ENCODE peak calls at places on chromosomes 2 and 18, in five cellular contexts. One of them, this sample, is unnamed.

GRCh38 chr2:10909050-10909995 is 2.4 kb upstream of the KCNF1 start:
- DNase-seq in body of pancreas: no peak
- DNase-seq in right atrium auricular region: no peak
- DNase-seq in cardiac muscle cell: no peak
- DNase-seq in uterus: no peak
- DNase-seq in this sample: peak

GRCh38 chr2:98165516-98166071 is 78.6 kb downstream of the VWA3B start:
- DNase-seq in body of pancreas: no peak
- DNase-seq in cardiac muscle cell: no peak
- DNase-seq in right atrium auricular region: no peak
- DNase-seq in uterus: no peak
- DNase-seq in this sample: no peak

GRCh38 chr18:31783059-31783458 is 22.4 kb upstream of the SLC25A52 start:
- DNase-seq in right atrium auricular region: no peak
- DNase-seq in cardiac muscle cell: no peak
- DNase-seq in uterus: no peak
- DNase-seq in body of pancreas: no peak
- DNase-seq in this sample: no peak

GRCh38 chr18:79554321-79554720 is 125.3 kb upstream of the CTDP1 start:
- DNase-seq in uterus: no peak
- DNase-seq in body of pancreas: no peak
- DNase-seq in cardiac muscle cell: no peak
- DNase-seq in right atrium auricular region: no peak
- DNase-seq in this sample: no peak

GRCh38 chr2:49002750-49003149 is 151.6 kb downstream of the FSHR start:
- DNase-seq in body of pancreas: no peak
- DNase-seq in uterus: no peak
- DNase-seq in cardiac muscle cell: peak
- DNase-seq in right atrium auricular region: no peak
- DNase-seq in this sample: no peak

GRCh38 chr2:174577967-174578589 is 19.5 kb downstream of the WIPF1 start:
- DNase-seq in body of pancreas: no peak
- DNase-seq in right atrium auricular region: no peak
- DNase-seq in cardiac muscle cell: peak
- DNase-seq in uterus: no peak
- DNase-seq in this sample: no peak

GRCh38 chr2:70554338-70554892 is 789 bp upstream of the TGFA start:
- DNase-seq in uterus: no peak
- DNase-seq in body of pancreas: no peak
- DNase-seq in right atrium auricular region: no peak
- DNase-seq in cardiac muscle cell: no peak
- DNase-seq in this sample: no peak

GRCh38 chr2:191297031-191297430 is 51.8 kb downstream of the MYO1B start:
- DNase-seq in right atrium auricular region: no peak
- DNase-seq in uterus: no peak
- DNase-seq in body of pancreas: no peak
- DNase-seq in cardiac muscle cell: no peak
- DNase-seq in this sample: no peak

GRCh38 chr2:12796617-12797016 is 79.9 kb downstream of the TRIB2 start:
- DNase-seq in cardiac muscle cell: peak
- DNase-seq in body of pancreas: no peak
- DNase-seq in uterus: no peak
- DNase-seq in right atrium auricular region: no peak
- DNase-seq in this sample: no peak

GRCh38 chr2:120771556-120772208 is 36.0 kb downstream of the GLI2 start:
- DNase-seq in uterus: peak
- DNase-seq in body of pancreas: peak
- DNase-seq in cardiac muscle cell: peak
- DNase-seq in right atrium auricular region: peak
- DNase-seq in this sample: no peak

GRCh38 chr2:69975136-69975852 is 13.9 kb upstream of the ASPRV1 start:
- DNase-seq in right atrium auricular region: no peak
- DNase-seq in body of pancreas: no peak
- DNase-seq in cardiac muscle cell: no peak
- DNase-seq in uterus: no peak
- DNase-seq in this sample: no peak

GRCh38 chr2:233400341-233400740 is 46.0 kb downstream of the DGKD start:
- DNase-seq in cardiac muscle cell: no peak
- DNase-seq in right atrium auricular region: no peak
- DNase-seq in uterus: no peak
- DNase-seq in body of pancreas: no peak
- DNase-seq in this sample: no peak

GRCh38 chr2:130355578-130356431 is at the start of gene PTPN18:
- DNase-seq in right atrium auricular region: peak
- DNase-seq in uterus: peak
- DNase-seq in body of pancreas: peak
- DNase-seq in cardiac muscle cell: peak
- DNase-seq in this sample: peak

GRCh38 chr2:131120815-131121317 is 15.7 kb downstream of the PLEKHB2 start:
- DNase-seq in body of pancreas: no peak
- DNase-seq in right atrium auricular region: no peak
- DNase-seq in uterus: no peak
- DNase-seq in cardiac muscle cell: no peak
- DNase-seq in this sample: no peak

GRCh38 chr2:69003731-69004130 is 9.2 kb upstream of the ANTXR1 start:
- DNase-seq in right atrium auricular region: no peak
- DNase-seq in uterus: no peak
- DNase-seq in cardiac muscle cell: no peak
- DNase-seq in body of pancreas: no peak
- DNase-seq in this sample: no peak

GRCh38 chr2:229027353-229028115 is 243.6 kb downstream of the PID1 start:
- DNase-seq in uterus: no peak
- DNase-seq in cardiac muscle cell: no peak
- DNase-seq in right atrium auricular region: no peak
- DNase-seq in body of pancreas: no peak
- DNase-seq in this sample: no peak

GRCh38 chr2:140863713-140864112 is 1267.1 kb downstream of the LRP1B start:
- DNase-seq in cardiac muscle cell: peak
- DNase-seq in body of pancreas: no peak
- DNase-seq in right atrium auricular region: no peak
- DNase-seq in uterus: no peak
- DNase-seq in this sample: no peak

GRCh38 chr2:62881162-62881795 is 169.4 kb upstream of the OTX1 start:
- DNase-seq in body of pancreas: no peak
- DNase-seq in right atrium auricular region: no peak
- DNase-seq in uterus: no peak
- DNase-seq in cardiac muscle cell: no peak
- DNase-seq in this sample: no peak

GRCh38 chr2:164725542-164725941 is 104.3 kb upstream of the GRB14 start:
- DNase-seq in cardiac muscle cell: no peak
- DNase-seq in right atrium auricular region: no peak
- DNase-seq in body of pancreas: no peak
- DNase-seq in uterus: no peak
- DNase-seq in this sample: no peak

GRCh38 chr2:128623776-128624424 is 305.2 kb upstream of the HS6ST1 start:
- DNase-seq in right atrium auricular region: no peak
- DNase-seq in body of pancreas: no peak
- DNase-seq in cardiac muscle cell: peak
- DNase-seq in uterus: no peak
- DNase-seq in this sample: no peak

GRCh38 chr18:72772916-72773315 is 94.9 kb downstream of the NETO1 start:
- DNase-seq in right atrium auricular region: no peak
- DNase-seq in body of pancreas: no peak
- DNase-seq in uterus: no peak
- DNase-seq in cardiac muscle cell: no peak
- DNase-seq in this sample: no peak

GRCh38 chr2:172098650-172099471 is 3.8 kb downstream of the DLX2 start:
- DNase-seq in right atrium auricular region: peak
- DNase-seq in uterus: no peak
- DNase-seq in body of pancreas: no peak
- DNase-seq in cardiac muscle cell: peak
- DNase-seq in this sample: peak

GRCh38 chr2:197211881-197212342 is 98.7 kb downstream of the ANKRD44 start:
- DNase-seq in right atrium auricular region: no peak
- DNase-seq in body of pancreas: no peak
- DNase-seq in cardiac muscle cell: no peak
- DNase-seq in uterus: no peak
- DNase-seq in this sample: no peak

GRCh38 chr18:51054764-51055163 is 24.8 kb downstream of the SMAD4 start:
- DNase-seq in body of pancreas: no peak
- DNase-seq in cardiac muscle cell: peak
- DNase-seq in right atrium auricular region: no peak
- DNase-seq in uterus: no peak
- DNase-seq in this sample: no peak

GRCh38 chr2:108594982-108595464 is 60.8 kb downstream of the LIMS1 start:
- DNase-seq in right atrium auricular region: no peak
- DNase-seq in uterus: no peak
- DNase-seq in cardiac muscle cell: peak
- DNase-seq in body of pancreas: no peak
- DNase-seq in this sample: no peak

GRCh38 chr2:118221952-118222594 is 133.8 kb downstream of the INSIG2 start:
- DNase-seq in cardiac muscle cell: peak
- DNase-seq in right atrium auricular region: no peak
- DNase-seq in uterus: peak
- DNase-seq in body of pancreas: peak
- DNase-seq in this sample: peak

GRCh38 chr2:39629646-39630045 is 36.1 kb upstream of the TMEM178A start:
- DNase-seq in body of pancreas: no peak
- DNase-seq in cardiac muscle cell: no peak
- DNase-seq in uterus: no peak
- DNase-seq in right atrium auricular region: no peak
- DNase-seq in this sample: no peak

GRCh38 chr2:223549215-223549614 is 52.9 kb downstream of the SCG2 start:
- DNase-seq in cardiac muscle cell: peak
- DNase-seq in uterus: no peak
- DNase-seq in body of pancreas: no peak
- DNase-seq in right atrium auricular region: no peak
- DNase-seq in this sample: no peak

GRCh38 chr2:73225513-73226360 is 7.3 kb downstream of the PRADC1 start:
- DNase-seq in cardiac muscle cell: no peak
- DNase-seq in right atrium auricular region: no peak
- DNase-seq in body of pancreas: no peak
- DNase-seq in uterus: no peak
- DNase-seq in this sample: no peak

GRCh38 chr2:149990965-149991364 is 403.4 kb upstream of the MMADHC start:
- DNase-seq in uterus: no peak
- DNase-seq in right atrium auricular region: no peak
- DNase-seq in cardiac muscle cell: no peak
- DNase-seq in body of pancreas: no peak
- DNase-seq in this sample: no peak
- H3K27ac ChIP-seq in uterus: no peak
- H3K27ac ChIP-seq in right atrium auricular region: no peak
- H3K27ac ChIP-seq in cardiac muscle cell: no peak
- H3K27ac ChIP-seq in body of pancreas: no peak
- H3K27ac ChIP-seq in this sample: no peak

GRCh38 chr18:10514082-10514481 is 11.7 kb upstream of the NAPG start:
- DNase-seq in uterus: no peak
- DNase-seq in body of pancreas: no peak
- DNase-seq in cardiac muscle cell: no peak
- DNase-seq in right atrium auricular region: no peak
- DNase-seq in this sample: no peak
- H3K4me3 ChIP-seq in uterus: no peak
- H3K4me3 ChIP-seq in body of pancreas: no peak
- H3K4me3 ChIP-seq in cardiac muscle cell: no peak
- H3K4me3 ChIP-seq in right atrium auricular region: no peak
- H3K4me3 ChIP-seq in this sample: no peak

DNA sequence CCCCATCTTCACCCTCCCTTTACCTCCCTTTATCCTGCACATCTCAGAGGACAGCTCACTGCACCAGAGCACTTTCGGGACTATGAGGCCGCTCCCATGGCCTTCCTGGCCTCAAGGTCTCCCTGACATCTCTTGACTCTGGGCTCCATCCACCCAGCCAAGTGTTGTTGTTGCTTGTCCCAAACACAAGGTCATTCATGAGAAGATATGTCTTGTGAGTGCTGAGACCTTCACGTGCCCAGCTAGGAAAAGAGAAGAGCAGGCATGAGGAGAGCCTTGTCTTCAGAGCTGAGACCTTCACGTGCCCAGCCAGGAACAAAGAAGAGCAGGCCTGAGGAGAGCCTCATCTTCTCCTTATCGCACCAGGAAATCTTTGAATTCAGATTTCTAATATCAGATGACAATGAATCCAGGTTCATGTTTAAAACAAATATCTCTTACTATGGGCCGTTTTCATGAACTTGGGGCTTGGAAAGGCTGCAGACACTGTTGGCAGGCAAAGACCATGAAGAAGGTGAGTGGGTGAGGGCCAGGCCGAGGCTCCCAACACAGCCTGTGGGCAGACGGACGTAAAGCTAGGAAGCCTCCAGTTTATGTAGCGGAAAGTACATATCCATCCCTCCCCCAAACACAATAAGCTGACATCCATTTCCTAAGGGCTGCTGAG is 256.1 kb downstream of the NDUFA10 start:
- DNase-seq in right atrium auricular region: no peak
- DNase-seq in cardiac muscle cell: no peak
- DNase-seq in body of pancreas: no peak
- DNase-seq in uterus: no peak
- DNase-seq in this sample: no peak
- H3K27ac ChIP-seq in right atrium auricular region: no peak
- H3K27ac ChIP-seq in cardiac muscle cell: no peak
- H3K27ac ChIP-seq in body of pancreas: no peak
- H3K27ac ChIP-seq in uterus: no peak
- H3K27ac ChIP-seq in this sample: no peak

GRCh38 chr2:45045706-45046105 is 36.5 kb upstream of the SIX2 start:
- DNase-seq in uterus: no peak
- DNase-seq in body of pancreas: no peak
- DNase-seq in right atrium auricular region: no peak
- DNase-seq in cardiac muscle cell: no peak
- DNase-seq in this sample: peak
- H3K4me3 ChIP-seq in uterus: no peak
- H3K4me3 ChIP-seq in body of pancreas: no peak
- H3K4me3 ChIP-seq in right atrium auricular region: no peak
- H3K4me3 ChIP-seq in cardiac muscle cell: no peak
- H3K4me3 ChIP-seq in this sample: no peak

GRCh38 chr2:160279813-160280465 is 79.9 kb upstream of the ITGB6 start:
- DNase-seq in right atrium auricular region: no peak
- DNase-seq in cardiac muscle cell: peak
- DNase-seq in body of pancreas: no peak
- DNase-seq in uterus: no peak
- DNase-seq in this sample: no peak
- H3K27ac ChIP-seq in right atrium auricular region: no peak
- H3K27ac ChIP-seq in cardiac muscle cell: peak
- H3K27ac ChIP-seq in body of pancreas: no peak
- H3K27ac ChIP-seq in uterus: peak
- H3K27ac ChIP-seq in this sample: no peak

DNA sequence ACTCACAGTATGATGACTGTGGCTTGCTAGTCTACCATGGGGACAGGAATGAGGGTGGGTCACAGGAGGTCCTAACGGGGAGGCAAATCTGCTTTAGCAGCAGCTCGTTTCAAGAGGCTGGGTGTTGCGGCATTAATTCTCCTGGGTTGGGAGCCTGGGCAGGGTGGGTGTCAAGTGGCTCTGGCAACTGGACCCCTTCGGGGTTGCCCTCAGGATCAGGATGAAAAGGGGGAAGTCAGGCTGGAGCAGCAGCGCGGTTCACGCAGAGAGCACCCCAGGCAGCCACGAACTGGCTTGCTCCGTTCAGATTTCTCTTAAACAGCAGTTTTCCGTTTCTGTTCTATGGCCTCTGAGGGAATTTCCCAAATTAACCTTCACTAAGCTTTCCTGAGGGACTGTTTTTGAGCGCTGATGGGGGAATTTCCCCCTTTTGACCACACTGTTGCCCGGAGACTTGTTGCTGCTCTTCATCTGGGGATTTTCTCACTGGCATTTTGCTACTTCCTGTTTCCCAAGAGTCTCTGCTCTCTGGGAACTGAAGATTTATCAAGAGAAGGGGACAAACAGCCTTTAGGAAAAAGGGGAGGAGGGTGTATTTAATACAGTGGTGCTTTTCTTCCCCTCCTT is 59.9 kb upstream of the PELI1 start:
- DNase-seq in right atrium auricular region: no peak
- DNase-seq in cardiac muscle cell: peak
- DNase-seq in uterus: no peak
- DNase-seq in body of pancreas: no peak
- DNase-seq in this sample: peak
- H3K4me3 ChIP-seq in right atrium auricular region: peak
- H3K4me3 ChIP-seq in cardiac muscle cell: no peak
- H3K4me3 ChIP-seq in uterus: no peak
- H3K4me3 ChIP-seq in body of pancreas: no peak
- H3K4me3 ChIP-seq in this sample: peak

GRCh38 chr2:195414479-195414878 is 242.5 kb upstream of the SLC39A10 start:
- DNase-seq in uterus: no peak
- DNase-seq in right atrium auricular region: no peak
- DNase-seq in body of pancreas: no peak
- DNase-seq in cardiac muscle cell: no peak
- DNase-seq in this sample: no peak
- H3K27ac ChIP-seq in uterus: no peak
- H3K27ac ChIP-seq in right atrium auricular region: no peak
- H3K27ac ChIP-seq in body of pancreas: no peak
- H3K27ac ChIP-seq in cardiac muscle cell: no peak
- H3K27ac ChIP-seq in this sample: no peak

This sample was measured in WERI-Rb-1.